ENCODE peak calls at places on chromosome 3, in ten cellular contexts. A is activated T-helper 9 cell treated with anti-CD3 and anti-CD28 coated beads, Interleukin-2, amount 50 U/mL, for 16 hours; B is activated T-cell treated with anti-CD3 and anti-CD28 coated beads for 24 hours; Y is stimulated activated CD4-positive, alpha-beta T cell treated with anti-CD3 and anti-CD28 coated beads, Interleukin-2, amount 100 ng/mL, for 48 hours; Z is activated CD4-positive, alpha-beta T cell treated with anti-CD3 and anti-CD28 coated beads, Interleukin-2, amount 50 U/mL, for 48 hours; H is iPS-NIHi11; K is stimulated activated CD8-positive, alpha-beta memory T cell treated with anti-CD3 and anti-CD28 coated beads, Interleukin-2, amount 100 ng/mL, for 48 hours; W is RWPE1; M is HL-60; V is cerebellar nuclear complex. D is an unnamed sample.

GRCh38 chr3:186516645-186517044 is 27.5 kb downstream of the CRYGS start:
- DNase-seq in K (no peak), H (no peak), V (no peak), Y (no peak), M (no peak), A (no peak), W (no peak), B (no peak), Z (no peak), D (no peak)

GRCh38 chr3:181567446-181568075 is 144.2 kb upstream of the SOX2 start:
- DNase-seq in Y (no peak), W (peak), K (no peak), V (no peak), A (no peak), B (no peak), H (no peak), Z (no peak), M (no peak), D (peak)

GRCh38 chr3:171351676-171352075 is 108.5 kb downstream of the TNIK start:
- DNase-seq in H (no peak), Z (no peak), V (no peak), M (no peak), B (no peak), A (no peak), Y (peak), W (peak), K (no peak), D (peak)

GRCh38 chr3:112333386-112334334 is 704 bp downstream of the CD200 start:
- DNase-seq in A (no peak), Z (no peak), Y (no peak), H (peak), W (no peak), K (no peak), B (no peak), V (peak), M (no peak), D (no peak)

GRCh38 chr3:38115645-38116427 is 21.1 kb downstream of the ACAA1 start:
- DNase-seq in M (no peak), Z (no peak), W (no peak), A (no peak), H (no peak), V (no peak), Y (no peak), B (no peak), K (no peak), D (no peak)

GRCh38 chr3:46900007-46900292 is 22.4 kb downstream of the PTH1R start:
- DNase-seq in W (no peak), A (no peak), H (no peak), Y (no peak), K (no peak), V (no peak), Z (no peak), B (no peak), M (no peak), D (no peak)

GRCh38 chr3:14431928-14432834 is 29.8 kb downstream of the SLC6A6 start:
- DNase-seq in M (peak), Y (peak), B (peak), V (no peak), Z (peak), K (peak), W (peak), H (peak), A (peak), D (peak)

GRCh38 chr3:107643038-107643883 is 120.5 kb downstream of the BBX start:
- DNase-seq in W (no peak), Y (no peak), B (no peak), V (no peak), M (no peak), Z (no peak), H (peak), K (no peak), A (no peak), D (no peak)

GRCh38 chr3:14716593-14716992 is 41.7 kb downstream of the C3orf20 start:
- DNase-seq in H (no peak), A (no peak), K (no peak), M (no peak), W (no peak), Y (no peak), V (no peak), B (no peak), Z (no peak), D (peak)

GRCh38 chr3:60414047-60414446 is 837.2 kb downstream of the FHIT start:
- DNase-seq in A (no peak), W (no peak), M (no peak), Z (no peak), B (no peak), Y (no peak), V (no peak), H (no peak), K (no peak), D (no peak)

GRCh38 chr3:63662500-63662899 is 10.0 kb downstream of the SNTN start:
- DNase-seq in W (peak), H (peak), V (no peak), A (no peak), M (no peak), K (no peak), B (no peak), Y (no peak), Z (no peak), D (no peak)